ENCODE peak calls at places on chromosomes 6 and 20, in seven cellular contexts. N, V, B, W, P, X and C are unnamed samples.

GRCh38 chr6:26065952-26066380 is 21.3 kb upstream of the HFE start:
- DNase-seq in N (no peak), V (peak), B (peak), W (peak), P (peak), X (peak), C (peak)

GRCh38 chr6:113903666-113904330 is 46.7 kb downstream of the MARCKS start:
- DNase-seq in N (no peak), V (no peak), B (peak), W (peak), P (peak), X (no peak), C (peak)

GRCh38 chr6:158161566-158162254 is 6.4 kb downstream of the SERAC1 start:
- DNase-seq in N (no peak), V (no peak), B (no peak), W (peak), P (no peak), X (no peak), C (no peak)

GRCh38 chr6:160750276-160750689 is 48.2 kb downstream of the PLG start:
- DNase-seq in N (no peak), V (no peak), B (no peak), W (peak), P (no peak), X (no peak), C (peak)

GRCh38 chr6:147741419-147741818 is 232.9 kb downstream of the SAMD5 start:
- DNase-seq in N (peak), V (no peak), B (no peak), W (no peak), P (no peak), X (no peak), C (no peak)

GRCh38 chr6:47733879-47734558 is 35.6 kb downstream of the ADGRF4 start:
- DNase-seq in N (no peak), V (peak), B (peak), W (peak), P (no peak), X (no peak), C (peak)

GRCh38 chr6:104325341-104326172 is 534.2 kb downstream of the HACE1 start:
- DNase-seq in N (peak), V (peak), B (peak), W (peak), P (no peak), X (no peak), C (peak)

GRCh38 chr6:28978137-28978491 is 27.0 kb downstream of the ZNF311 start:
- DNase-seq in N (no peak), V (no peak), B (no peak), W (no peak), P (no peak), X (no peak), C (no peak)

GRCh38 chr20:43465625-43465943 is 7.9 kb downstream of the SRSF6 start:
- DNase-seq in N (no peak), V (no peak), B (no peak), W (no peak), P (no peak), X (no peak), C (no peak)

GRCh38 chr6:41462980-41463930 is 82.9 kb upstream of the FOXP4 start:
- DNase-seq in N (no peak), V (peak), B (peak), W (peak), P (peak), X (peak), C (peak)

GRCh38 chr6:135962731-135963130 is 111.2 kb downstream of the PDE7B start:
- DNase-seq in N (peak), V (no peak), B (peak), W (no peak), P (peak), X (no peak), C (no peak)

GRCh38 chr20:4275689-4276088 is 260.3 kb upstream of the RNF24 start:
- DNase-seq in N (no peak), V (no peak), B (no peak), W (no peak), P (no peak), X (no peak), C (no peak)

GRCh38 chr20:57582432-57583288 is 21.8 kb downstream of the PCK1 start:
- DNase-seq in N (peak), V (no peak), B (peak), W (peak), P (peak), X (no peak), C (peak)

GRCh38 chr6:37204014-37204751 is 34.2 kb downstream of the PIM1 start:
- DNase-seq in N (no peak), V (no peak), B (peak), W (no peak), P (no peak), X (no peak), C (no peak)